ENCODE peak calls at places on chromosomes 12 and 14, in five cellular contexts. One of them, this sample, is unnamed.

GRCh38 chr12:19873146-19873545 is 433.9 kb downstream of the AEBP2 start:
- DNase-seq in EL: peak; percentile 14
- DNase-seq in HTR-8/SVneo: no peak
- DNase-seq in anterior cingulate cortex: no peak
- DNase-seq in GM04503: no peak
- DNase-seq in this sample: no peak

GRCh38 chr12:102023343-102023930 is 38.4 kb downstream of the WASHC3 start:
- DNase-seq in EL: peak; percentile 62
- DNase-seq in HTR-8/SVneo: no peak
- DNase-seq in anterior cingulate cortex: no peak
- DNase-seq in GM04503: no peak
- DNase-seq in this sample: no peak

GRCh38 chr14:69066396-69067171 is 86.3 kb downstream of the DCAF5 start:
- DNase-seq in EL: no peak
- DNase-seq in HTR-8/SVneo: no peak
- DNase-seq in anterior cingulate cortex: no peak
- DNase-seq in GM04503: no peak
- DNase-seq in this sample: no peak

GRCh38 chr12:40010899-40011774 is 94.7 kb downstream of the SLC2A13 start:
- DNase-seq in EL: peak; percentile 67
- DNase-seq in HTR-8/SVneo: peak; percentile 10
- DNase-seq in anterior cingulate cortex: no peak
- DNase-seq in GM04503: peak; percentile 28
- DNase-seq in this sample: no peak

GRCh38 chr12:50689437-50689836 is 74.5 kb upstream of the ATF1 start:
- DNase-seq in EL: no peak
- DNase-seq in HTR-8/SVneo: peak; percentile 10
- DNase-seq in anterior cingulate cortex: no peak
- DNase-seq in GM04503: no peak
- DNase-seq in this sample: no peak

GRCh38 chr14:61188196-61188595 is 92.9 kb downstream of the TMEM30B start:
- DNase-seq in EL: peak; percentile 19
- DNase-seq in HTR-8/SVneo: no peak
- DNase-seq in anterior cingulate cortex: no peak
- DNase-seq in GM04503: no peak
- DNase-seq in this sample: no peak

GRCh38 chr12:116517431-116518045 is 41.6 kb upstream of the MAP1LC3B2 start:
- DNase-seq in EL: no peak
- DNase-seq in HTR-8/SVneo: no peak
- DNase-seq in anterior cingulate cortex: no peak
- DNase-seq in GM04503: no peak
- DNase-seq in this sample: no peak

GRCh38 chr12:14138495-14138894 is 157.1 kb upstream of the GRIN2B start:
- DNase-seq in EL: no peak
- DNase-seq in HTR-8/SVneo: peak; percentile 3
- DNase-seq in anterior cingulate cortex: no peak
- DNase-seq in GM04503: no peak
- DNase-seq in this sample: no peak

GRCh38 chr14:100035700-100036099 is 29.5 kb upstream of the EVL start:
- DNase-seq in EL: no peak
- DNase-seq in HTR-8/SVneo: no peak
- DNase-seq in anterior cingulate cortex: no peak
- DNase-seq in GM04503: no peak
- DNase-seq in this sample: no peak